ENCODE peak calls at places on chromosomes 16 and 17, in eight cellular contexts. One of them, this sample, is unnamed.

GRCh38 chr16:49826515-49826914 is 29.4 kb downstream of the ZNF423 start:
- DNase-seq in EL: no peak
- DNase-seq in caudate nucleus: no peak
- DNase-seq in natural killer cell treated with Interleukin-12 subunit alpha and Interleukin-12 subunit beta and Interleukin-15 and Interleukin-18, amount 100 ng/mL, for 72 hours: no peak
- DNase-seq in activated CD8-positive, alpha-beta memory T cell treated with anti-CD3 and anti-CD28 coated beads for 24 hours: no peak
- DNase-seq in smooth muscle cell of the brain vasculature: no peak
- DNase-seq in LoVo: no peak
- DNase-seq in lung microvascular endothelial cell: peak
- DNase-seq in this sample: no peak

GRCh38 chr16:17768257-17768656 is 297.5 kb upstream of the XYLT1 start:
- DNase-seq in EL: peak
- DNase-seq in activated CD8-positive, alpha-beta memory T cell treated with anti-CD3 and anti-CD28 coated beads for 24 hours: no peak
- DNase-seq in lung microvascular endothelial cell: peak
- DNase-seq in LoVo: no peak
- DNase-seq in natural killer cell treated with Interleukin-12 subunit alpha and Interleukin-12 subunit beta and Interleukin-15 and Interleukin-18, amount 100 ng/mL, for 72 hours: no peak
- DNase-seq in smooth muscle cell of the brain vasculature: no peak
- DNase-seq in caudate nucleus: no peak
- DNase-seq in this sample: no peak

GRCh38 chr17:59367657-59368045 is 36.2 kb downstream of the YPEL2 start:
- DNase-seq in activated CD8-positive, alpha-beta memory T cell treated with anti-CD3 and anti-CD28 coated beads for 24 hours: no peak
- DNase-seq in EL: no peak
- DNase-seq in LoVo: no peak
- DNase-seq in caudate nucleus: no peak
- DNase-seq in smooth muscle cell of the brain vasculature: no peak
- DNase-seq in natural killer cell treated with Interleukin-12 subunit alpha and Interleukin-12 subunit beta and Interleukin-15 and Interleukin-18, amount 100 ng/mL, for 72 hours: no peak
- DNase-seq in lung microvascular endothelial cell: peak
- DNase-seq in this sample: no peak

GRCh38 chr16:66107661-66108060 is 258.8 kb upstream of the CDH5 start:
- DNase-seq in caudate nucleus: no peak
- DNase-seq in natural killer cell treated with Interleukin-12 subunit alpha and Interleukin-12 subunit beta and Interleukin-15 and Interleukin-18, amount 100 ng/mL, for 72 hours: no peak
- DNase-seq in activated CD8-positive, alpha-beta memory T cell treated with anti-CD3 and anti-CD28 coated beads for 24 hours: no peak
- DNase-seq in lung microvascular endothelial cell: no peak
- DNase-seq in EL: peak
- DNase-seq in LoVo: no peak
- DNase-seq in smooth muscle cell of the brain vasculature: no peak
- DNase-seq in this sample: no peak

GRCh38 chr17:40474419-40475002 is 26.9 kb downstream of the TNS4 start:
- DNase-seq in natural killer cell treated with Interleukin-12 subunit alpha and Interleukin-12 subunit beta and Interleukin-15 and Interleukin-18, amount 100 ng/mL, for 72 hours: no peak
- DNase-seq in LoVo: no peak
- DNase-seq in smooth muscle cell of the brain vasculature: no peak
- DNase-seq in lung microvascular endothelial cell: no peak
- DNase-seq in caudate nucleus: no peak
- DNase-seq in activated CD8-positive, alpha-beta memory T cell treated with anti-CD3 and anti-CD28 coated beads for 24 hours: no peak
- DNase-seq in EL: no peak
- DNase-seq in this sample: no peak

GRCh38 chr16:25143898-25144297 is 32.4 kb downstream of the LCMT1 start:
- DNase-seq in caudate nucleus: no peak
- DNase-seq in EL: no peak
- DNase-seq in LoVo: no peak
- DNase-seq in lung microvascular endothelial cell: peak
- DNase-seq in natural killer cell treated with Interleukin-12 subunit alpha and Interleukin-12 subunit beta and Interleukin-15 and Interleukin-18, amount 100 ng/mL, for 72 hours: no peak
- DNase-seq in smooth muscle cell of the brain vasculature: no peak
- DNase-seq in activated CD8-positive, alpha-beta memory T cell treated with anti-CD3 and anti-CD28 coated beads for 24 hours: no peak
- DNase-seq in this sample: no peak

GRCh38 chr16:27972500-27972899 is 91.0 kb downstream of the GSG1L start:
- DNase-seq in natural killer cell treated with Interleukin-12 subunit alpha and Interleukin-12 subunit beta and Interleukin-15 and Interleukin-18, amount 100 ng/mL, for 72 hours: no peak
- DNase-seq in activated CD8-positive, alpha-beta memory T cell treated with anti-CD3 and anti-CD28 coated beads for 24 hours: peak
- DNase-seq in LoVo: peak
- DNase-seq in lung microvascular endothelial cell: peak
- DNase-seq in caudate nucleus: no peak
- DNase-seq in EL: peak
- DNase-seq in smooth muscle cell of the brain vasculature: no peak
- DNase-seq in this sample: no peak

GRCh38 chr16:27214084-27214961 is 11.0 kb downstream of the KDM8 start:
- DNase-seq in natural killer cell treated with Interleukin-12 subunit alpha and Interleukin-12 subunit beta and Interleukin-15 and Interleukin-18, amount 100 ng/mL, for 72 hours: no peak
- DNase-seq in caudate nucleus: no peak
- DNase-seq in smooth muscle cell of the brain vasculature: no peak
- DNase-seq in EL: no peak
- DNase-seq in activated CD8-positive, alpha-beta memory T cell treated with anti-CD3 and anti-CD28 coated beads for 24 hours: no peak
- DNase-seq in LoVo: no peak
- DNase-seq in lung microvascular endothelial cell: no peak
- DNase-seq in this sample: no peak

GRCh38 chr16:86653289-86654006 is 75.1 kb downstream of the FOXL1 start:
- DNase-seq in EL: no peak
- DNase-seq in lung microvascular endothelial cell: no peak
- DNase-seq in smooth muscle cell of the brain vasculature: no peak
- DNase-seq in caudate nucleus: no peak
- DNase-seq in LoVo: no peak
- DNase-seq in activated CD8-positive, alpha-beta memory T cell treated with anti-CD3 and anti-CD28 coated beads for 24 hours: no peak
- DNase-seq in natural killer cell treated with Interleukin-12 subunit alpha and Interleukin-12 subunit beta and Interleukin-15 and Interleukin-18, amount 100 ng/mL, for 72 hours: no peak
- DNase-seq in this sample: no peak

GRCh38 chr16:55875273-55875672 is at the start of gene CES5A:
- DNase-seq in LoVo: no peak
- DNase-seq in activated CD8-positive, alpha-beta memory T cell treated with anti-CD3 and anti-CD28 coated beads for 24 hours: no peak
- DNase-seq in EL: no peak
- DNase-seq in smooth muscle cell of the brain vasculature: no peak
- DNase-seq in natural killer cell treated with Interleukin-12 subunit alpha and Interleukin-12 subunit beta and Interleukin-15 and Interleukin-18, amount 100 ng/mL, for 72 hours: no peak
- DNase-seq in lung microvascular endothelial cell: no peak
- DNase-seq in caudate nucleus: no peak
- DNase-seq in this sample: no peak

GRCh38 chr16:31474173-31474714 is 2.3 kb downstream of the TGFB1I1 start:
- DNase-seq in activated CD8-positive, alpha-beta memory T cell treated with anti-CD3 and anti-CD28 coated beads for 24 hours: no peak
- DNase-seq in LoVo: no peak
- DNase-seq in natural killer cell treated with Interleukin-12 subunit alpha and Interleukin-12 subunit beta and Interleukin-15 and Interleukin-18, amount 100 ng/mL, for 72 hours: no peak
- DNase-seq in lung microvascular endothelial cell: no peak
- DNase-seq in EL: peak
- DNase-seq in caudate nucleus: no peak
- DNase-seq in smooth muscle cell of the brain vasculature: no peak
- DNase-seq in this sample: no peak

GRCh38 chr16:8869212-8869987 is 594 bp upstream of the CARHSP1 start:
- DNase-seq in LoVo: no peak
- DNase-seq in lung microvascular endothelial cell: no peak
- DNase-seq in activated CD8-positive, alpha-beta memory T cell treated with anti-CD3 and anti-CD28 coated beads for 24 hours: no peak
- DNase-seq in caudate nucleus: no peak
- DNase-seq in EL: no peak
- DNase-seq in smooth muscle cell of the brain vasculature: no peak
- DNase-seq in natural killer cell treated with Interleukin-12 subunit alpha and Interleukin-12 subunit beta and Interleukin-15 and Interleukin-18, amount 100 ng/mL, for 72 hours: no peak
- DNase-seq in this sample: no peak

GRCh38 chr17:10172241-10172741 is 26.1 kb downstream of the GAS7 start:
- DNase-seq in natural killer cell treated with Interleukin-12 subunit alpha and Interleukin-12 subunit beta and Interleukin-15 and Interleukin-18, amount 100 ng/mL, for 72 hours: peak
- DNase-seq in caudate nucleus: no peak
- DNase-seq in activated CD8-positive, alpha-beta memory T cell treated with anti-CD3 and anti-CD28 coated beads for 24 hours: no peak
- DNase-seq in LoVo: peak
- DNase-seq in EL: peak
- DNase-seq in lung microvascular endothelial cell: no peak
- DNase-seq in smooth muscle cell of the brain vasculature: no peak
- DNase-seq in this sample: no peak

GRCh38 chr16:14682121-14682520 is 12.0 kb downstream of the PLA2G10 start:
- DNase-seq in LoVo: no peak
- DNase-seq in natural killer cell treated with Interleukin-12 subunit alpha and Interleukin-12 subunit beta and Interleukin-15 and Interleukin-18, amount 100 ng/mL, for 72 hours: peak
- DNase-seq in activated CD8-positive, alpha-beta memory T cell treated with anti-CD3 and anti-CD28 coated beads for 24 hours: no peak
- DNase-seq in smooth muscle cell of the brain vasculature: no peak
- DNase-seq in EL: no peak
- DNase-seq in lung microvascular endothelial cell: no peak
- DNase-seq in caudate nucleus: no peak
- DNase-seq in this sample: no peak

GRCh38 chr17:1379930-1380313 is 20.1 kb downstream of the YWHAE start:
- DNase-seq in EL: no peak
- DNase-seq in caudate nucleus: no peak
- DNase-seq in natural killer cell treated with Interleukin-12 subunit alpha and Interleukin-12 subunit beta and Interleukin-15 and Interleukin-18, amount 100 ng/mL, for 72 hours: no peak
- DNase-seq in LoVo: no peak
- DNase-seq in activated CD8-positive, alpha-beta memory T cell treated with anti-CD3 and anti-CD28 coated beads for 24 hours: no peak
- DNase-seq in smooth muscle cell of the brain vasculature: no peak
- DNase-seq in lung microvascular endothelial cell: no peak
- DNase-seq in this sample: no peak

GRCh38 chr17:35749560-35750412 is 3.3 kb downstream of the GAS2L2 start:
- DNase-seq in activated CD8-positive, alpha-beta memory T cell treated with anti-CD3 and anti-CD28 coated beads for 24 hours: no peak
- DNase-seq in smooth muscle cell of the brain vasculature: no peak
- DNase-seq in caudate nucleus: no peak
- DNase-seq in LoVo: no peak
- DNase-seq in natural killer cell treated with Interleukin-12 subunit alpha and Interleukin-12 subunit beta and Interleukin-15 and Interleukin-18, amount 100 ng/mL, for 72 hours: no peak
- DNase-seq in lung microvascular endothelial cell: no peak
- DNase-seq in EL: peak
- DNase-seq in this sample: no peak

GRCh38 chr16:68995011-68995504 is 110.4 kb upstream of the HAS3 start:
- DNase-seq in lung microvascular endothelial cell: peak
- DNase-seq in caudate nucleus: no peak
- DNase-seq in LoVo: peak
- DNase-seq in smooth muscle cell of the brain vasculature: no peak
- DNase-seq in activated CD8-positive, alpha-beta memory T cell treated with anti-CD3 and anti-CD28 coated beads for 24 hours: no peak
- DNase-seq in EL: peak
- DNase-seq in natural killer cell treated with Interleukin-12 subunit alpha and Interleukin-12 subunit beta and Interleukin-15 and Interleukin-18, amount 100 ng/mL, for 72 hours: no peak
- DNase-seq in this sample: no peak

GRCh38 chr17:5584971-5585794 is 874 bp upstream of the NLRP1 start:
- DNase-seq in caudate nucleus: no peak
- DNase-seq in LoVo: peak
- DNase-seq in activated CD8-positive, alpha-beta memory T cell treated with anti-CD3 and anti-CD28 coated beads for 24 hours: no peak
- DNase-seq in EL: peak
- DNase-seq in lung microvascular endothelial cell: no peak
- DNase-seq in smooth muscle cell of the brain vasculature: no peak
- DNase-seq in natural killer cell treated with Interleukin-12 subunit alpha and Interleukin-12 subunit beta and Interleukin-15 and Interleukin-18, amount 100 ng/mL, for 72 hours: no peak
- DNase-seq in this sample: no peak

GRCh38 chr17:83125515-83126274 is 46.3 kb downstream of the METRNL start:
- DNase-seq in EL: no peak
- DNase-seq in lung microvascular endothelial cell: no peak
- DNase-seq in LoVo: no peak
- DNase-seq in caudate nucleus: peak
- DNase-seq in activated CD8-positive, alpha-beta memory T cell treated with anti-CD3 and anti-CD28 coated beads for 24 hours: no peak
- DNase-seq in smooth muscle cell of the brain vasculature: no peak
- DNase-seq in natural killer cell treated with Interleukin-12 subunit alpha and Interleukin-12 subunit beta and Interleukin-15 and Interleukin-18, amount 100 ng/mL, for 72 hours: peak
- DNase-seq in this sample: no peak

GRCh38 chr17:66165537-66166123 is 26.3 kb downstream of the CEP112 start:
- DNase-seq in EL: peak
- DNase-seq in caudate nucleus: no peak
- DNase-seq in lung microvascular endothelial cell: peak
- DNase-seq in natural killer cell treated with Interleukin-12 subunit alpha and Interleukin-12 subunit beta and Interleukin-15 and Interleukin-18, amount 100 ng/mL, for 72 hours: no peak
- DNase-seq in smooth muscle cell of the brain vasculature: peak
- DNase-seq in LoVo: peak
- DNase-seq in activated CD8-positive, alpha-beta memory T cell treated with anti-CD3 and anti-CD28 coated beads for 24 hours: no peak
- DNase-seq in this sample: no peak

This sample was measured in occipital lobe.